ENCODE peak calls at places on chromosomes 12 and 14, in eight cellular contexts. B is upper lobe of left lung, R is A549, E is NB4, K is K562, M is esophagus muscularis mucosa, J is right lobe of liver, A is HCT116. H is an unnamed sample.

GRCh38 chr12:25866586-25867378 is 91.7 kb upstream of the RASSF8 start:
- DNase-seq in B (no peak), R (no peak), E (peak; percentile 42), K (no peak), M (no peak), J (no peak), A (no peak), H (no peak)

GRCh38 chr12:49881400-49882247 is 22.1 kb downstream of the FAIM2 start:
- DNase-seq in B (no peak), R (no peak), E (no peak), K (no peak), M (no peak), J (no peak), A (no peak), H (no peak)

GRCh38 chr14:105240811-105241576 is 7.3 kb upstream of the BTBD6 start:
- DNase-seq in B (no peak), R (no peak), E (no peak), K (no peak), M (no peak), J (no peak), A (no peak), H (no peak)

GRCh38 chr14:52315355-52315718 is 1.2 kb downstream of the PTGER2 start:
- DNase-seq in B (no peak), R (no peak), E (peak; percentile 66), K (no peak), M (no peak), J (no peak), A (no peak), H (no peak)

GRCh38 chr14:77037886-77038511 is 9.5 kb upstream of the IRF2BPL start:
- DNase-seq in B (peak; percentile 60), R (no peak), E (peak; percentile 84), K (no peak), M (no peak), J (no peak), A (no peak), H (no peak)

GRCh38 chr14:29098625-29099024 is 332.0 kb downstream of the FOXG1 start:
- DNase-seq in B (no peak), R (no peak), E (no peak), K (no peak), M (no peak), J (no peak), A (no peak), H (no peak)

GRCh38 chr14:100979780-100980179 is 76.3 kb upstream of the RTL1 start:
- DNase-seq in B (no peak), R (no peak), E (no peak), K (no peak), M (no peak), J (no peak), A (no peak), H (no peak)

GRCh38 chr12:120199595-120200306 is 1.2 kb downstream of the RPLP0 start:
- DNase-seq in B (no peak), R (no peak), E (peak; percentile 64), K (peak; percentile 54), M (no peak), J (no peak), A (no peak), H (no peak)

GRCh38 chr12:100234591-100235304 is 32.1 kb downstream of the DEPDC4 start:
- DNase-seq in B (no peak), R (peak; percentile 18), E (peak; percentile 68), K (peak; percentile 52), M (no peak), J (no peak), A (peak; percentile 29), H (no peak)

GRCh38 chr14:29928342-29928640 is 644 bp upstream of the PRKD1 start:
- DNase-seq in B (no peak), R (no peak), E (no peak), K (no peak), M (no peak), J (no peak), A (no peak), H (no peak)

GRCh38 chr14:27642251-27642866 is 1044.5 kb upstream of the NOVA1 start:
- DNase-seq in B (no peak), R (no peak), E (no peak), K (no peak), M (no peak), J (no peak), A (no peak), H (no peak)

GRCh38 chr12:105233045-105233905 is 2.7 kb downstream of the APPL2 start:
- DNase-seq in B (no peak), R (no peak), E (no peak), K (no peak), M (no peak), J (no peak), A (no peak), H (no peak)

GRCh38 chr12:79275631-79276030 is 411.1 kb downstream of the SYT1 start:
- DNase-seq in B (no peak), R (no peak), E (no peak), K (no peak), M (no peak), J (no peak), A (no peak), H (no peak)

GRCh38 chr14:73286598-73286997 is 49.3 kb downstream of the PAPLN start:
- DNase-seq in B (no peak), R (no peak), E (no peak), K (no peak), M (no peak), J (no peak), A (no peak), H (no peak)

GRCh38 chr14:99333841-99334240 is 61.8 kb upstream of the BCL11B start:
- DNase-seq in B (no peak), R (no peak), E (no peak), K (no peak), M (no peak), J (no peak), A (no peak), H (peak; percentile 28)

GRCh38 chr12:104291867-104292524 is 11.5 kb upstream of the EID3 start:
- DNase-seq in B (no peak), R (no peak), E (no peak), K (no peak), M (no peak), J (no peak), A (no peak), H (no peak)

GRCh38 chr14:73489481-73490175 is 1.1 kb upstream of the RIOX1 start:
- DNase-seq in B (no peak), R (no peak), E (no peak), K (peak; percentile 9), M (no peak), J (no peak), A (no peak), H (no peak)

DNA sequence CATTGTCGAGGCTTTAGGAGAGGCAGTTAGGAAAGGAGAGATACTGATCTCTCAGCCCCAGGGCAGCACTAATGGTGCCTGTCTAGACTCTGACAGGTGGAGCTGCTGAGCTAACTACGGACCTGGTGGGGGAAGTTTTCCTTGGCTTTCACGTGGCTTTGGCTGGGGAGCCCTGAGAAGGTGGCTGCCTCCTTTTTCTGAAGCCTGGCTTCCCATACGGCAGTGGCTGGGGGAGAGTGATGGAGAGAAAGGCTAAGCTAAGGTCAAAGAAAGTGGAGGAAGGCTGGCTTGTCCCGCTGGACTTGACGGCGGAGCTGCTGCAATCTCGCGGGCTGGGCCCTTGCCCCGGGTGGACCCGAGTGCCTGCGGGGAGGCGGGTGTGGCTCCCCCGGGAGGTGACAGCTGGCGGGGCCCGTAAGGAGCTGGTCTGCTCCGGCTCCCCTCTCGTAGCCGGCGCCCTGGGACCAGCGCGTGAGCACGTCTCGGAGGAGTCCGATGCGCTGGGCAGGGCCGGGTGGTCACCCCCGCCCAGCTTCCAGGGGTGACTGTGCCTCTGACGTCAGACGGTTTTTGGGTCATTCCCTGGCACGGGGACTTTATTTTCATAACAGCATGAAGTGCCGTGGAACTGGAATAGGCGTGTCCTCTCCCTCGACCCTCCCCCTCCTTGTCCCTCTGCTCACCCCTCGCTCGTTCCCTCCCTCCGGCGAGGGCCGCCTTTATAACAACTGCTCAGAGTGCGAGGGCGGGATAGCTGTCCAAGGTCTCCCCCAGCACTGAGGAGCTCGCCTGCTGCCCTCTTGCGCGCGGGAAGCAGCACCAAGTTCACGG is at the start of gene GPRC5A:
- DNase-seq in B (peak; percentile 93), R (peak; percentile 90), E (peak; percentile 54), K (peak; percentile 51), M (peak; percentile 95), J (peak; percentile 51), A (peak; percentile 96), H (peak; percentile 97)
- TF ChIP-seq POLR2A in B (peak; percentile 97), R (peak; percentile 99), E (no peak), K (no peak), M (peak; percentile 37), J (no peak), A (peak; percentile 24), H (peak; percentile 97)

DNA sequence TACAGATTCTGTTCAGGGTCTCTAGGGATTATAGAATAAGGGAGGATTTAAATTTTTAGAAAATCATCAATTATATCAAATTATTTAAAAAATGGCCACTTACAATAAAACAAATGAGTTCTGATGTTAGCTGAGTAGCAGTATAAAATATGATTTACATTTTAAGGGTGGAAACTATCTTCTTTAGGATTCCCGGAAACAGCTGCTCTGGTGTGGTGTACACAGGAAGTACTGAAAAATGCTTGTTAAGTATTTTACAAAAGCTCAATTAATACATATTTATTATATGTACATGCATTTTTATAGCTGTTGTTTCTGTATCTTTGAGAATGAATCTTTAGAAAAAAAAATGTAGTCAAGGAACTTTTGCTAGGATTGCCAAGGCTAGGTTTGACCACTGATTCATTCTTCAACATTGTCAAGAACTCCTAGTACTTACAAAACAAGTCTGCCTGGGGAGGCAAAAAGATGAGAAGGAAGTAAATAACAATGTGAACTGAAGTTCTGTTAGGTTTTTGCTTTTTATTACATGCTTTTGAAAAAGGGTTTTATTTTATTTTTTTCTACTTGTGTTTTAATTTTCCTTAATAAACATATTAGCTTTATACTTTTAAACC is 48.0 kb downstream of the ARF6 start:
- DNase-seq in B (no peak), R (no peak), E (no peak), K (no peak), M (no peak), J (no peak), A (no peak), H (no peak)
- TF ChIP-seq CTCF in B (no peak), R (no peak), E (no peak), K (no peak), M (no peak), J (no peak), A (no peak), H (no peak)

GRCh38 chr12:116954700-116955381 is 44.1 kb downstream of the FBXW8 start:
- DNase-seq in B (peak; percentile 57), R (no peak), E (no peak), K (no peak), M (no peak), J (peak; percentile 69), A (no peak), H (peak; percentile 84)
- TF ChIP-seq POLR2A in B (no peak), R (no peak), E (no peak), K (no peak), M (no peak), J (no peak), A (no peak), H (peak; percentile 15)

DNA sequence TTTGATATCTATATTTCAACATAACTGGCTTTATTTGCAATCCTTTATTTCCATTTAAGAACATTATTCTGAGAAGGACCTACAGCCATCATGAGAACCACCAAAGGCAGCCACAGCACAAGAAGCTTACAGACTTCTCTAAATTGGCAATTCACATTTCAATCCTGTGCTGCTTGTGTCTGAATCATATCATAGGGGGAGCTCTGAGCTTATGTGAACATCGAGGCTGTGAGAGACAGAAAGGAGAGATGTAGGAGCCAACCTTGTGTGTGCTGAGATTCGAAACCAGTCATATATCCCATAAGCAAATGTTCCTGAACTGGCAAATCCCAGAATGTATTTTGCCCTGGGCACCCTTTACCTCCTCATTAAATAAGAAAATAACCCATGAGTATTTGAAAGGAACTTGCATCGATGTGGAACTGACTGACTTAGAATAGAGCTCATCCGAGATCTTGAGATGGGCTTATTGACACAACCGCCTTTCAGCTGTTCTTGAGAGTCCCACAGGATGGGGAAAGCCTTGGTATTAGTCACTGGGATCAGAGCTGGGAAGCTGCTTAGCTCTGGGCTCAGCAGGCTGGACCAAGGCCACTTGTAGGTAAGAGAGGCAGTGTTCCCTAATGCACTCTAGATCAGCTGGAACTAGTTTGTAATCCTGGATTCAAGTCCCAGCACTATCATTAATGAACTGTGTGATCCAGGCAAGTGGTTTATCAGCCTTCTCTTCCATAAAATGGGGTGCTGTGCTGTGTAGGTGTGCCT is 329.8 kb downstream of the CACNA1C start:
- DNase-seq in B (no peak), R (no peak), E (peak; percentile 38), K (no peak), M (no peak), J (no peak), A (no peak), H (no peak)
- TF ChIP-seq CTCF in B (no peak), R (no peak), E (no peak), K (no peak), M (no peak), J (no peak), A (peak; percentile 13), H (no peak)

H was measured in thyroid gland.